ENCODE peak calls at places on chromosomes 6 and 20, in four cellular contexts. X, B, F and C are unnamed samples.

GRCh38 chr6:25340421-25340820 is 61.2 kb downstream of the CARMIL1 start:
- DNase-seq in X (no peak), F (no peak), B (no peak), C (no peak)

GRCh38 chr20:3901028-3901746 is 12.0 kb downstream of the PANK2 start:
- DNase-seq in X (no peak), B (no peak), F (peak; percentile 58), C (no peak)

GRCh38 chr6:53179961-53180651 is 31.5 kb upstream of the GCM1 start:
- DNase-seq in F (peak; percentile 33), B (no peak), X (no peak), C (no peak)

GRCh38 chr6:22381810-22382512 is 85.1 kb upstream of the PRL start:
- DNase-seq in F (no peak), X (no peak), B (no peak), C (no peak)

GRCh38 chr6:37243816-37244370 is 13.7 kb upstream of the TBC1D22B start:
- DNase-seq in F (no peak), B (no peak), X (no peak), C (no peak)

GRCh38 chr6:56868687-56869086 is 86.2 kb upstream of the BEND6 start:
- DNase-seq in B (no peak), F (peak; percentile 89), X (no peak), C (no peak)

GRCh38 chr6:157037165-157037564 is 260.0 kb downstream of the ARID1B start:
- DNase-seq in B (no peak), F (no peak), X (no peak), C (no peak)

GRCh38 chr20:25081065-25081729 is 744 bp downstream of the VSX1 start:
- DNase-seq in X (peak; percentile 56), F (no peak), B (no peak), C (no peak)

GRCh38 chr6:154247119-154247814 is 109.3 kb downstream of the IPCEF1 start:
- DNase-seq in F (no peak), B (no peak), X (no peak), C (no peak)

GRCh38 chr6:41504526-41505021 is 41.6 kb upstream of the FOXP4 start:
- DNase-seq in X (peak; percentile 54), B (no peak), F (peak; percentile 23), C (peak; percentile 33)

GRCh38 chr20:38729767-38730166 is 5.5 kb downstream of the SLC32A1 start:
- DNase-seq in X (peak; percentile 32), B (no peak), F (no peak), C (no peak)

GRCh38 chr6:44011350-44011925 is 115.8 kb downstream of the MRPL14 start:
- DNase-seq in X (no peak), F (no peak), B (no peak), C (no peak)

GRCh38 chr6:165844801-165845364 is 181.8 kb upstream of the PDE10A start:
- DNase-seq in B (no peak), F (no peak), X (no peak), C (no peak)

GRCh38 chr6:34151321-34152041 is 5.6 kb upstream of the GRM4 start:
- DNase-seq in F (no peak), B (no peak), X (no peak), C (no peak)

GRCh38 chr20:59636791-59637370 is 32.5 kb downstream of the PHACTR3 start:
- DNase-seq in X (no peak), B (no peak), F (no peak), C (no peak)

GRCh38 chr20:58996226-58996611 is 10.8 kb downstream of the CTSZ start:
- DNase-seq in F (no peak), X (no peak), B (no peak), C (no peak)

GRCh38 chr6:100115702-100116101 is 121.7 kb upstream of the MCHR2 start:
- DNase-seq in B (no peak), F (no peak), X (no peak), C (no peak)

GRCh38 chr6:5981274-5982026 is 25.3 kb downstream of the NRN1 start:
- DNase-seq in F (peak; percentile 9), X (no peak), B (no peak), C (no peak)

GRCh38 chr20:35979528-35979927 is 11.1 kb downstream of the CNBD2 start:
- DNase-seq in B (no peak), F (no peak), X (no peak), C (no peak)

GRCh38 chr6:135358251-135358821 is 139.2 kb downstream of the AHI1 start:
- DNase-seq in X (no peak), F (peak; percentile 97), B (no peak), C (no peak)

GRCh38 chr6:77124604-77125003 is 338.7 kb downstream of the HTR1B start:
- DNase-seq in F (peak; percentile 51), X (no peak), B (no peak), C (no peak)

GRCh38 chr6:818191-818590 is 125.3 kb upstream of the EXOC2 start:
- DNase-seq in B (no peak), X (no peak), F (no peak), C (no peak)

GRCh38 chr6:161373905-161374451 is 100.1 kb upstream of the AGPAT4 start:
- DNase-seq in F (peak; percentile 50), X (peak; percentile 72), B (no peak), C (peak; percentile 55)
- TF ChIP-seq CTCF in F (peak; percentile 91), X (peak; percentile 97), B (peak; percentile 97), C (peak; percentile 98)

GRCh38 chr20:20130399-20130798 is 78.1 kb downstream of the CFAP61 start:
- DNase-seq in F (no peak), B (no peak), X (no peak), C (no peak)
- TF ChIP-seq CTCF in F (peak; percentile 34), B (no peak), X (no peak), C (peak; percentile 32)

GRCh38 chr6:91273729-91274128 is 686.9 kb upstream of the MAP3K7 start:
- DNase-seq in B (no peak), F (no peak), X (no peak), C (no peak)

GRCh38 chr6:91271807-91272206 is 684.9 kb upstream of the MAP3K7 start:
- DNase-seq in X (no peak), F (no peak), B (no peak), C (no peak)

GRCh38 chr6:91278416-91278815 is 691.5 kb upstream of the MAP3K7 start:
- DNase-seq in F (no peak), B (no peak), X (no peak), C (no peak)

GRCh38 chr6:91276315-91276714 is 689.4 kb upstream of the MAP3K7 start:
- DNase-seq in X (no peak), F (peak; percentile 4), B (no peak), C (no peak)
- TF ChIP-seq CTCF in X (peak; percentile 14), F (peak; percentile 32), B (no peak), C (peak; percentile 17)

DNA sequence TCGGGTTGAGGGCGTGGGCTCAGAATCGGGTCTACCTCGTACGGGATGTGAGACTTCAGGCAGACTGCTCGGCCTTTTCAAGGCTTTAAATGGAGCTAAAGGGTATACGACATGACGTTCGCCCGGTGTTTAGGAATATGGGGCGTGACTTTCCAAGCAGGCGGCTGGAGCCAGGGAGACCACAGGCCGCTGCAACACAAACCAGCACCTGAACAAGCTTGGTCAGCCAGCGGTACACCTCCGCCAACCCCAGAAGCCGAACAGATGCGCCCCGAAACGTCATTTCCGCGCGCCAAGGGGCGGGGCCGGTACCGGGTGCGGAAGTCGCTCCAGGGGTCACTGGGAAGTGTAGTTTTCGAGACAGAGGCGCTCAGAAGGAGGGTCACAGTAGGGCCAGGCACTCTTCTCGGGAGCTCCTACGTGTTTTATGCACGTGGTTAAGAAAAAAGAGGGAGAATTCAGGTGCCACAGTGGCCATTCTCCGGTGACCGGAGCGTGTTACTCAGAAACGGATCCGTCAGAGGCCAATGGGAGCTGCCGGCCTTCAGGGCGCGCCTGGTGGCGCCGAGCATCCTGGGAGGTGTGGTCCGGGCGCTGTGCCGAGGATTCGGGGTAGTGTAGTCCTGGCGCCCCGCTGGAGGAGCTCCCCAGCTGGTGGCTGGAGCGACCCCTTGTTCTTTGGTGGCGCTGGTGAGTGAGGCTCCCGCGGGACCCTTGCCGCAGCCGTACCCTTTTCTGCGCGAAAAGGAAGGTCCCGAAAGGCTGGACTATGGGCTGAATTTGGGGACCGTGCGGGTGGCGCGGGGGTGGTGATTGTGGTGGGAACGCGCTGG is at the start of gene ZNF133:
- DNase-seq in B (peak; percentile 97), X (peak; percentile 93), F (peak; percentile 89), C (peak; percentile 93)
- TF ChIP-seq CTCF in B (no peak), X (no peak), F (no peak), C (peak; percentile 19)

DNA sequence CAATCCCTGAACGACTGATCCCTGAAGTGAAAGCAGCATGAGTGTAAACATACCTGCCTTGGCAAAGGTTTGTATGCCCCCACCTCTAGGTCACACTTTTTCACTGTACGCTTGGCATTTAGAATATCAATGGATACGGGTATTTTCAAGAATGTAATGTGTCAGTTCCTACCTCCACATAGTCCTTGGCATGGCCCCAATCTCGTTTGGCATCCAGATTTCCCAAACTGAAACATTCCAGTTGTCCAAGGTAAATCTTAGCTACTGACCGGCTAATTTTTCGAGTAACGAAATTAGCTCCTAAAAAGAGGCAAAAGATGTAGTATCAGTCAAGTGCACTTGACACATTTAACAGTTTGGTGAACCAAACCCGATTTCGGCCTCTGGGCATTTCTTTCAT is 315.5 kb downstream of the GMDS start:
- DNase-seq in F (no peak), X (no peak), B (no peak), C (no peak)
- TF ChIP-seq CTCF in F (no peak), X (no peak), B (no peak), C (no peak)

DNA sequence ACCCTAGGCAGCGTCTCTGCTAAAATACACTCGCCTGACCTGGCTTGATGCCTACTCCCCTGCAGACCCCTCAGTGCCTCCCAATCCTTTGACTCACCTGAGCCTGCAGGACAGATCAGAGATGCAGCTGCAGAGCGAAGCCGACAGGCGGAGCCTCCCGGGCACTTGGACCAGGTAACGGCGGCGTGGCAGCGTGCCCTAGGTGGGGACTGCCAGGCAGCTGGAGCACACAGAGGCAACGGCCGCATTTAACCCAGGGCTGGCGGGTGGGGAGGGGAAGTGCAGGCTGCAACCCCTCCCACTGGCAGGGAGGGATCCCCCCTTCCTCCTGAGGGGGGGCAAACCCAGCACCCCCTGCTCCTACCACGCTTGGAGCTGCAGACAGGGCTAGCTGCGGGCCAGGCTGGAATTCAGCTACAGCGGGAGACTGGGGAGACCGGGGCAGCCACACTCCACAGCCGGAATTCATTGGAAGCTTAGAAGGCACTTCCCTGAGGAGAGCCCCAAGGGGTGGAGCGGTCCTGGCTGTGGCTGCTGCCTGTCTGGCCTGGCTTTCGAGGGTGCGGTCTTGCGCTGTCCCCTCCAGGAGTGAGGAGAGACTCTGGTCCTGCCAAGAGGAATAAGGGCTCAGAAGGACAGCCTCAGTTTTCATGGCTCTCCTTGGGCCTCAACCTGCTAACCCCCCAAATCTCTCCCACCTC is at the start of gene MATN4:
- DNase-seq in B (peak; percentile 65), F (no peak), X (no peak), C (no peak)
- TF ChIP-seq CTCF in B (no peak), F (no peak), X (no peak), C (no peak)

DNA sequence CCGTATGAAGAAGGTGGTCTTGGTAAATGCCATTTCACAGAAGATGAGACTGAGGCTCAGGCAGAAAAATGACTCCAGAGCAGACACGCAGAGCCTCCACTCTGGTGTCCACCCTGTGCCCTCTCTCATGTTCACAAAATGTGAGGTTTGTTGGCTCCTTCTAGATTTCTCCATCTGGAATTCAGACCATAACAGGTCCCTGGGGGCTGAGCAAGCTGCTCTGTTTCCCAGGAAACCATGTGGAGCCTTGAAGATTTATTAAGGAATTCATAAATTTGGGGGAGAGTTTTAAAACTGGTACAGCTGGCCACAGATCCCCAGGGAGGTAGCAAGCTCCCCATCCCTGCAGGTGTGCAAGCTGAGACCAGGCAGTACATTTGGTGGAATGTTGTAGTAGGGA is 38.8 kb upstream of the SIRPA start:
- DNase-seq in X (no peak), F (no peak), B (no peak), C (no peak)
- TF ChIP-seq CTCF in X (no peak), F (no peak), B (no peak), C (no peak)

GRCh38 chr6:45302832-45303231 is 25.3 kb upstream of the RUNX2 start:
- DNase-seq in B (no peak), F (no peak), X (no peak), C (no peak)
- TF ChIP-seq CTCF in B (no peak), F (no peak), X (no peak), C (no peak)